ENCODE peak calls at places on chromosomes 6 and 20, in eight cellular contexts. D, R, V, T, I, U, E and M are unnamed samples. For H3K36me3, the result is how much of the 10 kb centered on the place peaks cover.

GRCh38 chr6:140253096-140253495 is 878.6 kb upstream of the CITED2 start:
- DNase-seq in R (no peak), D (no peak), E (no peak), I (no peak), V (no peak), U (no peak), T (no peak), M (no peak)

GRCh38 chr6:156587751-156588301 is 189.4 kb upstream of the ARID1B start:
- DNase-seq in T (no peak), V (no peak), I (no peak), E (no peak), R (no peak), D (no peak), U (no peak), M (no peak)

GRCh38 chr6:169950558-169950957 is 199.1 kb downstream of the ERMARD start:
- DNase-seq in V (no peak), T (no peak), U (no peak), R (no peak), I (no peak), D (no peak), E (no peak), M (no peak)

GRCh38 chr6:130452336-130452735 is 86.5 kb downstream of the TMEM200A start:
- DNase-seq in D (no peak), U (no peak), R (no peak), V (no peak), T (no peak), I (no peak), E (no peak), M (no peak)

GRCh38 chr6:114419175-114419574 is 76.4 kb upstream of the HS3ST5 start:
- DNase-seq in V (no peak), E (no peak), U (no peak), R (no peak), D (no peak), I (no peak), T (no peak), M (no peak)

GRCh38 chr20:1964659-1965405 is 29.0 kb downstream of the PDYN start:
- DNase-seq in E (no peak), V (no peak), R (no peak), D (no peak), T (no peak), I (no peak), U (no peak), M (no peak)

GRCh38 chr20:5859611-5860010 is 90.7 kb downstream of the TRMT6 start:
- DNase-seq in I (no peak), T (no peak), E (no peak), R (no peak), U (no peak), D (no peak), V (no peak), M (no peak)

GRCh38 chr20:313402-313801 is 11.9 kb upstream of the SOX12 start:
- DNase-seq in V (no peak), D (no peak), U (no peak), I (no peak), R (no peak), T (no peak), E (no peak), M (no peak)

GRCh38 chr6:21171801-21172200 is 421.8 kb upstream of the SOX4 start:
- DNase-seq in V (no peak), R (no peak), T (no peak), U (no peak), I (no peak), E (no peak), D (no peak), M (no peak)

GRCh38 chr6:116511424-116512131 is at the start of gene CALHM5:
- DNase-seq in D (no peak), U (no peak), E (peak), I (no peak), T (peak), V (peak), R (peak), M (peak)

GRCh38 chr6:139853302-139853992 is 479.0 kb upstream of the CITED2 start:
- DNase-seq in T (no peak), I (no peak), V (no peak), R (no peak), D (no peak), E (no peak), U (no peak), M (peak)

GRCh38 chr6:113397229-113397628 is 459.9 kb upstream of the MARCKS start:
- DNase-seq in U (no peak), E (no peak), T (no peak), D (no peak), V (no peak), R (no peak), I (no peak), M (no peak)

GRCh38 chr6:118705799-118706481 is 54.5 kb upstream of the CEP85L start:
- DNase-seq in D (peak), T (peak), E (no peak), I (no peak), R (no peak), U (no peak), V (no peak), M (no peak)

GRCh38 chr6:88577461-88577860 is 386.0 kb downstream of the RNGTT start:
- DNase-seq in D (no peak), E (no peak), V (no peak), I (no peak), T (no peak), U (no peak), R (no peak), M (no peak)

GRCh38 chr20:50710492-50711063 is 19.2 kb upstream of the RIPOR3 start:
- DNase-seq in D (peak), R (no peak), E (no peak), U (no peak), I (no peak), T (no peak), V (no peak), M (no peak)

GRCh38 chr20:50711113-50711825 is 19.9 kb upstream of the RIPOR3 start:
- DNase-seq in I (no peak), V (no peak), T (no peak), E (no peak), D (peak), R (no peak), U (no peak), M (no peak)

GRCh38 chr20:50713677-50714101 is 17.7 kb upstream of the PARD6B start:
- DNase-seq in D (no peak), V (no peak), T (peak), U (no peak), R (no peak), E (no peak), I (no peak), M (no peak)

GRCh38 chr20:50715694-50716093 is 15.7 kb upstream of the PARD6B start:
- DNase-seq in V (no peak), U (no peak), D (no peak), T (no peak), R (no peak), E (no peak), I (no peak), M (no peak)

DNA sequence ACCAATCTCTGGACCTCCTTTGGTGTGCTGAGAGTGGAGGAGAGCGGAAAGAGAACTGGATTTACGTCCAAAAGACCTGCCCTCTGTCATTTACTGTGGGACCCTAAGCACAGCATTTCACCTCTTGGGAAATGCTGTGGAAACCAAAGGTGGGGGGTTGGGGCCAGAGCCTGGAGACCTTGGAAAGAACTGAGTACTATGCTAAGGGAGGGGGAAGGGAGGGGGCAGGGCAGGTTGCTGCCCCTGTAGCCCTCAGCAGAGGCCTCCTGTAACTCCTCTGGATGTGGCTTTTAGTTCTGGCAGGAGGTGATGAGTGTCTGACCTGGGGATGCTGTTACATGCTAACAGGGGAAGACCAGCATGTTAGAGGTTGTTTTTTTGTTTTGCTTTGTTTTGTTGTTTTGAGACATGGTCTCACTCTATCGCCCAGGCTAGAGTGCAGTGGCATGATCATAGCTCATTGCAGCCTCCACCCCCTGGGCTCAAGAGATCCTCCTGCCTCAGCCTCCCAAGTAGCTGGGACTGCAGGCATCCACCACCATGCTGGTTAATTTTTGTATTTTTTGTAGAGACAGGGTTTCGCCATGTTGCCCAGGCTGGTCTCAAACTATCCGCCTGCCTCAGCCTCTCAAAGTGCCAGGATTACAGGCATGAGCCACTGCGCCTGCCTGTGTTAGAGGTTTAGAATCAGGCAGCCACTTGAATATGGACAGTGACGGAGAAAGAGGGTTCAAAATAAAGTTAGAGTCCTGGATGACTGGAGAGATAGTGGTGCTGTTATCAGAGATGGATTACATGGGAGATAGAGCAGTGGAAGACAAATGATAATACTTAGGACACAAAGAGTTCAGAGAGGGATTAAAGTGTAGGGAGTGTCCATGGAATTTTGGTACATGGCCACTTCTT is 18.4 kb upstream of the PARD6B start:
- DNase-seq in R (no peak), I (no peak), E (no peak), V (no peak), D (no peak), T (no peak), U (no peak), M (no peak)
- TF ChIP-seq CTCF in R (no peak), I (no peak), E (no peak), V (no peak), D (no peak), T (no peak), U (no peak), M (no peak)

GRCh38 chr6:24906314-24906713 is 29.4 kb downstream of the RIPOR2 start:
- DNase-seq in I (no peak), R (no peak), V (no peak), T (no peak), E (no peak), D (no peak), U (no peak), M (no peak)
- H3K4me3 ChIP-seq in I (no peak), R (no peak), V (no peak), T (no peak), E (no peak), D (no peak), U (no peak), M (no peak)

GRCh38 chr6:166489301-166490155 is 97.0 kb downstream of the RAMACL start:
- DNase-seq in E (no peak), T (no peak), D (no peak), U (no peak), I (no peak), V (peak), R (no peak), M (no peak)
- H3K36me3 ChIP-seq in E (under half), T (under half), D (under half), U (under half), I (under half), V (under half), R (half or more), M (under half)

GRCh38 chr20:3612795-3613560 is 50.2 kb downstream of the GFRA4 start:
- DNase-seq in U (no peak), I (no peak), E (no peak), R (no peak), D (no peak), T (no peak), V (no peak), M (no peak)
- TF ChIP-seq CTCF in U (no peak), I (no peak), E (no peak), R (no peak), D (no peak), T (no peak), V (no peak), M (peak)

GRCh38 chr20:19978511-19979210 is 38.5 kb upstream of the NAA20 start:
- DNase-seq in D (no peak), T (no peak), V (peak), U (no peak), I (no peak), R (no peak), E (peak), M (no peak)
- H3K4me3 ChIP-seq in D (peak), T (no peak), V (no peak), U (peak), I (no peak), R (peak), E (no peak), M (no peak)

GRCh38 chr20:62309198-62309944 is 6.6 kb downstream of the ADRM1 start:
- DNase-seq in I (no peak), V (no peak), T (no peak), U (no peak), E (no peak), D (no peak), R (no peak), M (no peak)

GRCh38 chr20:62311150-62311549 is 8.4 kb downstream of the ADRM1 start:
- DNase-seq in I (no peak), R (no peak), T (no peak), U (no peak), D (no peak), E (no peak), V (no peak), M (no peak)

GRCh38 chr20:62309947-62310756 is 7.4 kb downstream of the ADRM1 start:
- DNase-seq in D (no peak), E (no peak), I (no peak), U (no peak), T (no peak), R (no peak), V (no peak), M (no peak)

GRCh38 chr20:62311832-62312661 is 9.2 kb downstream of the ADRM1 start:
- DNase-seq in I (no peak), R (no peak), V (no peak), E (no peak), U (no peak), T (no peak), D (no peak), M (no peak)

GRCh38 chr20:62310757-62311121 is 7.9 kb downstream of the ADRM1 start:
- DNase-seq in V (no peak), U (no peak), T (no peak), E (no peak), I (no peak), R (no peak), D (no peak), M (no peak)
- H3K36me3 ChIP-seq in V (half or more), U (half or more), T (under half), E (under half), I (under half), R (half or more), D (under half), M (under half)

DNA sequence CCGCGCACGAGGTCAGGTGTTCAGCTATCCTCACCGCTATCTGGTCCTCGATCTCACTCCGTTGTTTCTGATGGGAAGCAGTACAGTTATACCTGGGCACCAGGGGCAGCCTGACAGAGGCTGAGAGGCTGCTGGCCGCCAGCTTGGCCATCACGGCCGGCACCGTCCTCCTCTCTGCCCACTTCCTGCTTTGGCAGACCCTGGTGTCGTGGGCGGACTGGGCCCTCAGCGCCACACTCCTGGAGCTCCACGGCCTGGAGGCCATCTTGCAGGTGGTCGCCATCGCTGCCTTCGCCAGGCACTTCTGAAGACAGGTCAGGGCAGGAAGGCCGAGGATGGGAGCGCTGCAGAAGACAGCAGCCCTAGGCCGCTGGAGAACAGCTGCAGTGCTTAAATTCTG is 35.2 kb downstream of the NHSL1 start:
- DNase-seq in R (no peak), I (no peak), U (no peak), V (no peak), D (no peak), E (no peak), T (no peak), M (no peak)
- TF ChIP-seq CTCF in R (no peak), I (no peak), U (no peak), V (no peak), D (no peak), E (no peak), T (no peak), M (no peak)

GRCh38 chr20:48175261-48175660 is 390.0 kb upstream of the SULF2 start:
- DNase-seq in T (no peak), V (no peak), I (no peak), D (no peak), U (no peak), R (no peak), E (no peak), M (no peak)
- H3K4me3 ChIP-seq in T (no peak), V (no peak), I (no peak), D (no peak), U (no peak), R (no peak), E (no peak), M (no peak)

DNA sequence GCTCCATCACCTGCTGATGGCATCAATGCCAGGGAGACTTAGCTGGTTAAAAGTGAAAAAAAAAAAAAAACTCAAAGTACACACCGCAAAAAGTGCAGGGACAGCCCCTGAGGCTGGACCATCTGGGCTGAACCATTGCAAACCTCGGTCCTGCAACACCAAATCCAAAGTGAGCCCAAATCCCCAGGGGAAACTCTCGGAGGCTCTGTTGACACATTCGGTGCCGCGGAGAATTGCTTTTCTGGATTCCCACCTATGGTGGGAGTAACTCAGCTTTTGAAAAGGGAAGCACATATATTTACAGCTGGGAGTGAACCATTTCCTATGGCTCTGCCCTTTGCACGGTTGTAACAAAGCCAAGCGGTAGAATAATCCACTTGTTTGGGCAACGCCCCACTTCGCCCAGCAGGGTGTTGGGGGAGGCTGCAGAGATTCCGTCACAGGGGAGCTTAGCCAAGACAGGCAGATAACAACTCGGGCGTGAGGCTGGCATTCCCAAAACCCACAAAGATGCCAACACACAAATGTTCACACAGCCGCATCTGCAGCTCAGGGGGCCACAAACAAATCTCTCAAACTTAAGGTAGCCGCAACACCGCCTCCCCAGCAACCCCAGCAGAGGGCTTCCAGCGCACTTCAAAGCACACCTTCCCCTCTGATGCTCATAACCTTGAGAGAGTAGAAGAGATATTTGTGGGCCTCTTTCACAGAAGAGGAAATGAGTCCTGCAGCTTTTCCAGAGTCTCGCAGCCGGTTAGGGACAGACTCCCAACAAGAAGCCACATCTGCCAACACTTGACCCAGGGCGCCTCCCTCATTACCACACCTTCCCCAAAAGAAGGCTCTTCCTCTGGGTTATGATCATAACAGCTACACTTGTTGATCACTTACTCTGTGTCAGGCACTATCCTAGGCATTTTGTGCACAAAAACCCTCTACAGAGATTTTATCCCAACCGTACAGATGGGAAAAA is 11.4 kb downstream of the ZC3H12D start:
- DNase-seq in U (no peak), I (no peak), E (no peak), T (no peak), V (peak), D (peak), R (no peak), M (no peak)
- H3K36me3 ChIP-seq in U (under half), I (under half), E (under half), T (under half), V (under half), D (under half), R (under half), M (under half)